ENCODE peak calls at places on chromosomes 4 and X, in six cellular contexts. X is pancreas, V is astrocyte, F is stomach, Z is GM23338, O is tibial nerve. E is an unnamed sample.

GRCh38 chrX:68762649-68763268 is 66.1 kb upstream of the EFNB1 start:
- DNase-seq in Z (no peak), F (no peak), V (no peak), X (no peak), O (peak), E (no peak)

GRCh38 chr4:150135134-150135773 is 57.0 kb downstream of the DCLK2 start:
- DNase-seq in F (no peak), V (no peak), Z (no peak), O (no peak), X (no peak), E (no peak)

GRCh38 chr4:152691761-152692160 is 12.0 kb upstream of the TMEM154 start:
- DNase-seq in O (no peak), F (no peak), X (no peak), V (no peak), Z (no peak), E (no peak)

GRCh38 chrX:150704030-150704613 is 10.9 kb downstream of the MTMR1 start:
- DNase-seq in Z (no peak), V (peak), O (no peak), F (no peak), X (no peak), E (peak)

GRCh38 chrX:101206471-101206870 is 13.1 kb upstream of the DRP2 start:
- DNase-seq in F (no peak), V (no peak), O (no peak), X (no peak), Z (peak), E (peak)

GRCh38 chr4:140031706-140032105 is 122.3 kb downstream of the MAML3 start:
- DNase-seq in F (no peak), V (no peak), O (no peak), Z (no peak), X (no peak), E (no peak)

GRCh38 chr4:74531952-74532794 is 87.2 kb downstream of the AREG start:
- DNase-seq in O (no peak), Z (peak), V (peak), F (no peak), X (no peak), E (peak)

GRCh38 chrX:46630141-46630540 is 56.6 kb downstream of the CHST7 start:
- DNase-seq in X (no peak), V (peak), Z (no peak), F (no peak), O (no peak), E (no peak)

GRCh38 chr4:121674191-121674590 is 22.6 kb downstream of the ANXA5 start:
- DNase-seq in X (no peak), V (no peak), F (no peak), O (no peak), Z (no peak), E (no peak)

GRCh38 chr4:12615822-12616221 is 868.3 kb downstream of the RAB28 start:
- DNase-seq in X (no peak), F (no peak), V (no peak), Z (no peak), O (no peak), E (no peak)

GRCh38 chr4:95544433-95545103 is 4.2 kb downstream of the UNC5C start:
- DNase-seq in V (no peak), X (no peak), O (no peak), F (no peak), Z (peak), E (no peak)

GRCh38 chr4:22408474-22408873 is 107.4 kb downstream of the ADGRA3 start:
- DNase-seq in O (no peak), F (no peak), Z (no peak), X (no peak), V (no peak), E (no peak)

GRCh38 chrX:10676239-10676971 is 56.0 kb upstream of the MID1 start:
- DNase-seq in F (no peak), X (no peak), O (no peak), Z (peak), V (no peak), E (no peak)

GRCh38 chrX:15056044-15056443 is 182.8 kb downstream of the MOSPD2 start:
- DNase-seq in V (no peak), X (no peak), F (no peak), Z (no peak), O (no peak), E (no peak)

GRCh38 chrX:147550217-147550616 is 361.5 kb upstream of the FMR1 start:
- DNase-seq in Z (peak), O (no peak), X (peak), V (no peak), F (no peak), E (no peak)

GRCh38 chr4:11471613-11472012 is 42.9 kb upstream of the HS3ST1 start:
- DNase-seq in Z (no peak), O (peak), X (no peak), F (no peak), V (no peak), E (no peak)

GRCh38 chrX:56764975-56765791 is 36.1 kb downstream of the NBDY start:
- DNase-seq in F (no peak), X (no peak), Z (no peak), V (no peak), O (no peak), E (no peak)

GRCh38 chrX:129462707-129463106 is 60.6 kb downstream of the SMARCA1 start:
- DNase-seq in X (no peak), Z (no peak), V (no peak), O (no peak), F (no peak), E (no peak)

GRCh38 chrX:12548746-12549145 is 242.5 kb upstream of the PRPS2 start:
- DNase-seq in O (no peak), X (no peak), F (no peak), Z (peak), V (no peak), E (no peak)

GRCh38 chr4:148980782-148981181 is 538.6 kb upstream of the NR3C2 start:
- DNase-seq in F (no peak), O (no peak), V (no peak), X (no peak), Z (no peak), E (no peak)

GRCh38 chr4:77636902-77637301 is 31.3 kb downstream of the CXCL13 start:
- DNase-seq in V (peak), O (no peak), X (no peak), Z (no peak), F (peak), E (peak)

GRCh38 chr4:108247511-108248088 is 78.9 kb upstream of the LEF1 start:
- DNase-seq in X (peak), F (no peak), O (no peak), V (peak), Z (peak), E (no peak)

GRCh38 chr4:6720202-6720699 is 4.3 kb downstream of the BLOC1S4 start:
- DNase-seq in Z (peak), F (peak), V (peak), X (peak), O (peak), E (peak)

GRCh38 chr4:6580353-6580752 is 5.4 kb downstream of the MAN2B2 start:
- DNase-seq in X (no peak), F (no peak), V (no peak), Z (no peak), O (no peak), E (no peak)

GRCh38 chr4:76784237-76784636 is 113.7 kb downstream of the SOWAHB start:
- DNase-seq in V (no peak), Z (peak), F (no peak), O (no peak), X (no peak), E (peak)

GRCh38 chr4:10589308-10589707 is 95.3 kb downstream of the CLNK start:
- DNase-seq in O (no peak), Z (peak), X (no peak), V (no peak), F (no peak), E (peak)

GRCh38 chr4:47271296-47271695 is 192.2 kb downstream of the COMMD8 start:
- DNase-seq in Z (no peak), V (no peak), F (no peak), O (no peak), X (no peak), E (no peak)

GRCh38 chrX:86148594-86148993 is 343 bp downstream of the DACH2 start:
- DNase-seq in X (no peak), V (no peak), Z (peak), O (no peak), F (no peak), E (no peak)

GRCh38 chr4:102169345-102169744 is 175.9 kb downstream of the SLC39A8 start:
- DNase-seq in Z (peak), O (no peak), V (no peak), X (no peak), F (no peak), E (peak)

GRCh38 chr4:185912779-185913178 is 100.8 kb upstream of the SORBS2 start:
- DNase-seq in V (no peak), X (no peak), F (no peak), O (no peak), Z (no peak), E (no peak)

GRCh38 chr4:151797131-151797530 is 36.3 kb upstream of the GATB start:
- DNase-seq in V (no peak), F (no peak), O (no peak), X (no peak), Z (no peak), E (no peak)

GRCh38 chr4:104494822-104495559 is at the start of gene CXXC4:
- DNase-seq in X (peak), Z (peak), V (peak), O (peak), F (peak), E (peak)

DNA sequence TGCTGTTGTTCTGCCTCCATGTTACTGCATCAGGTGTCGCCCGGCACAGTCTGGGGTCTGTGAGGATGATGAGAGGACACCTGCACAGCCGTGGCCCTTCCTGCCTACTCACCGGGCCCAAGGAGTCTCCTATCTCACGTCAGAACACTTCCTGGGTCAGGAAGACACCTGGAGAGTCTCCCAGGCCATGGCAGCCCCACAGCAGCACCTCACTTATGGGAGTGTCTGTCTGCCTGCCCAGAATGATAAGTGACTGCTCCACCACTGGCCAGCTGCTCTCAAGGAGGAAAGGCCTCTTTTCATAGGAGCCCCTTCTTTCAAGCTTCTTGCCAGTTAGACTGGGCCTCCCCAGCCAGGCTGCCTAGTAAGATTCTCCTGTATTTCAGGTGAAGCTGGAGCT is 56.1 kb downstream of the NELFA start:
- DNase-seq in X (peak), F (no peak), O (no peak), Z (no peak), V (no peak), E (no peak)
- H3K27ac ChIP-seq in X (no peak), F (no peak), O (no peak), Z (no peak), V (no peak), E (no peak)

DNA sequence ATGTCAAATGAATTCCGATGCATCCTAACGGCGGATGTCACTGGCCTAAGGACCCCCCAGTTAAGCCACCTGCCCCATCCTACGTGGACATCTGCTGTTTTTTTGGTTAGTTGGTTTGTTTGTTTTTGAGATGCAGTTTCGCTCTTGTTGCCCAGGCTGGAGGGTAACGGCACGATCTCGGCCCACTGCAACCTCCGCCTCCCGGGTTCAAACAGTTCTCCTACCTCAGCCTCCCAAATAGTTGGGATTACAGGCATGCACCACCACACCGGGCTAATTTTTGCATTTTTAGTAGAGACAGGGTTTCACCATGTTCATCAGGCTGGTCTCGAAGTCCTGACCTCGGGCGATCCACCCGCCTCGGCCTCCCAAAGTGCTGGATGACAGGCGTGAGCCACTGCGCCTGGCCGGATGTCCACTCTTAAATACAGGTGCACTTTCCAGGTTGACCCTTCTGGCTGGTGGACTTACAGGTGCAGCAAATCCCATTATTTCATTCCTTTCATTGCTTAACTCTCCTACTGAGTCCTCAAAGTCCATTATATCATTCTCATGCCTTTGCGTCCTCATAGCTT is 206.2 kb downstream of the CRLF2 start:
- DNase-seq in V (no peak), Z (no peak), O (no peak), F (no peak), X (no peak), E (no peak)
- H3K4me3 ChIP-seq in V (no peak), Z (no peak), O (no peak), F (no peak), X (no peak), E (no peak)

GRCh38 chr4:154642361-154642760 is 29.9 kb upstream of the FGG start:
- DNase-seq in X (no peak), O (no peak), Z (peak), F (no peak), V (no peak), E (no peak)
- TF ChIP-seq CTCF in X (no peak), O (no peak), Z (peak), F (no peak), V (no peak), E (no peak)

GRCh38 chrX:82756272-82756671 is 751.8 kb upstream of the POU3F4 start:
- DNase-seq in O (no peak), F (no peak), V (no peak), Z (no peak), X (no peak), E (no peak)
- H3K27ac ChIP-seq in O (no peak), F (no peak), V (no peak), Z (no peak), X (no peak), E (no peak)

DNA sequence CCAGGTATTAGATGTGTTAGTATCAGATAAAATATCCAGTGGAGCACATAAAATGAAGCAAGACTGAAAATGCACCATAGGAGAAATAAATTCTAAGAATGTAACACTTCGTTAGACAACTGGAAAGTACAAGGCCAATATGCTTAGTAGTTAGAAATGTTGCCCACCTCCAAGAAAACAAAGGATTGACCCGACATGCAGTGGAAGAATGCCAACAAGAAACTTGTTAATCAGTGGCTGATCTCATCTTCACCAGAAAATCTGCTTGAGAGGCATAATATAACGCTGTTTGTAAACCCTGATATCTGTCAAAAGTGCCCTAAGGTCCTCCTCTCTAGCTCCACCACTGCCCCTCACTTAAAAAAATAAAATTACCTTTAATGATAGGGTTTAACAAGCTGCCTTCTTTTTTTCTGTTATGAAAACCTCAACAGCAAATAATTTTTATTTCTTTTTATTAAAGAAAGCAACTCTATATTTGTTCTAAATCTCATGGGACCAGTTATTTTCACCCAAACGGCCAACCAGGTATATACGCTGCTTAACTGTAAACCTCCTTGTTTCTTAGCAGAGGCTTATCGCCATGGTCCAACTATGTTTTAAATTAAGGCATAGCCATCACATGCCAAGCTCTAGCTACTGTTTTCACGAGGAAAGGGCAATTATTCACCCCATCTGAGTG is 1.8 kb downstream of the RASGEF1B start:
- DNase-seq in F (no peak), Z (no peak), V (no peak), O (no peak), X (no peak), E (no peak)
- H3K4me3 ChIP-seq in F (peak), Z (peak), V (peak), O (peak), X (peak), E (no peak)

GRCh38 chrX:112867570-112867969 is 26.9 kb upstream of the AMOT start:
- DNase-seq in F (no peak), X (no peak), V (no peak), O (no peak), Z (peak), E (no peak)
- TF ChIP-seq CTCF in F (no peak), X (peak), V (no peak), O (no peak), Z (peak), E (no peak)

GRCh38 chr4:37601527-37601926 is 84.6 kb downstream of the RELL1 start:
- DNase-seq in O (no peak), V (peak), Z (no peak), F (peak), X (no peak), E (peak)
- H3K27ac ChIP-seq in O (no peak), V (no peak), Z (no peak), F (peak), X (no peak), E (peak)

GRCh38 chr4:184803133-184803532 is 22.6 kb downstream of the ACSL1 start:
- DNase-seq in V (no peak), Z (no peak), F (no peak), X (no peak), O (no peak), E (no peak)
- H3K4me3 ChIP-seq in V (no peak), Z (no peak), F (no peak), X (no peak), O (no peak), E (no peak)

GRCh38 chr4:8108261-8108660 is 50.4 kb downstream of the ABLIM2 start:
- DNase-seq in F (peak), V (no peak), Z (no peak), X (peak), O (no peak), E (no peak)

GRCh38 chr4:8112036-8112576 is 46.5 kb downstream of the ABLIM2 start:
- DNase-seq in Z (peak), V (no peak), F (no peak), X (no peak), O (no peak), E (no peak)

GRCh38 chr4:8109406-8110065 is 49.1 kb downstream of the ABLIM2 start:
- DNase-seq in F (no peak), X (no peak), Z (no peak), O (no peak), V (no peak), E (no peak)

GRCh38 chr4:8108991-8109390 is 49.6 kb downstream of the ABLIM2 start:
- DNase-seq in V (no peak), X (peak), O (no peak), F (no peak), Z (no peak), E (no peak)

GRCh38 chr4:8110071-8110986 is 48.3 kb downstream of the ABLIM2 start:
- DNase-seq in F (no peak), V (peak), X (no peak), O (no peak), Z (peak), E (no peak)
- TF ChIP-seq CTCF in F (no peak), V (no peak), X (no peak), O (no peak), Z (peak), E (peak)

E was measured in brain microvascular endothelial cell.